ENCODE peak calls at places on chromosomes 16 and 17, in seven cellular contexts. K is ascending aorta, X is lower lobe of right lung, R is cardiac fibroblast, C is right lobe of liver, W is Caco-2, N is AG10803. Y is an unnamed sample.

GRCh38 chr17:76371656-76372628 is 12.5 kb upstream of the SPHK1 start:
- DNase-seq in K (no peak), C (no peak), X (no peak), N (peak; percentile 98), W (no peak), R (peak; percentile 100), Y (peak; percentile 92)

GRCh38 chr17:58643147-58643546 is 48.7 kb downstream of the TEX14 start:
- DNase-seq in C (no peak), X (no peak), R (peak; percentile 78), N (peak; percentile 57), W (no peak), K (no peak), Y (no peak)

GRCh38 chr16:57435838-57436237 is 11.3 kb downstream of the CIAPIN1 start:
- DNase-seq in C (no peak), N (no peak), W (no peak), K (no peak), R (no peak), X (no peak), Y (no peak)

GRCh38 chr17:48791128-48792032 is 25.6 kb downstream of the TTLL6 start:
- DNase-seq in C (peak; percentile 67), W (peak; percentile 97), N (peak; percentile 88), X (peak; percentile 62), R (peak; percentile 87), K (no peak), Y (peak; percentile 66)

GRCh38 chr16:76946879-76947278 is 244.1 kb upstream of the MON1B start:
- DNase-seq in K (no peak), N (peak; percentile 51), C (no peak), X (no peak), W (no peak), R (peak; percentile 86), Y (peak; percentile 57)

GRCh38 chr17:42673266-42673884 is 3.4 kb downstream of the PLEKHH3 start:
- DNase-seq in C (no peak), N (no peak), X (no peak), R (no peak), W (no peak), K (no peak), Y (no peak)

GRCh38 chr17:36509272-36509985 is 22.9 kb downstream of the ZNHIT3 start:
- DNase-seq in W (no peak), R (no peak), N (no peak), K (no peak), X (no peak), C (no peak), Y (no peak)

GRCh38 chr16:64657316-64658011 is 464.4 kb downstream of the CDH11 start:
- DNase-seq in X (no peak), W (no peak), C (no peak), R (peak; percentile 92), N (peak; percentile 58), K (no peak), Y (peak; percentile 16)

GRCh38 chr16:47234-47633 is 6.2 kb downstream of the POLR3K start:
- DNase-seq in K (no peak), X (no peak), R (no peak), C (no peak), N (no peak), W (no peak), Y (no peak)

DNA sequence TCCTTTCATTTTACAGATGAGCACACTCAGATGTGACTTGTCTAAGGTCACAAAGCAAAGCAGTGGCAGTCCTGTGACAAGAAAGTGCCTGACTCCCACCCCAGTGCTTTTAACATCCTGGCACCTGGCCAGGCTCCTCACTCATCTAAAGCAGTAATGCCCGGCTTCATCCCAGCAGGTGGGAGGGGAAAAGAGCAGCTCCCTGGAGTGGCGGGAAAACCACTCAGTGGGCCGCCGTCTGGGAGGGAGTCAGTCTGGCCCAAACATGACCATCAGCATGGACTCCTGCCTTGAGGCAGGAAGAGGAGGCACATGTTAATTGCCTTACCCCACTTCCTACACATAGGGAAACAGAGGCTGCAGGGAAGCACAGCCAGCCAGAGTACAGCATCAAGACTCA is 2.6 kb downstream of the PCGF2 start:
- DNase-seq in R (no peak), X (no peak), N (no peak), C (no peak), W (no peak), K (no peak), Y (no peak)
- H3K4me3 ChIP-seq in R (no peak overlapping the region), X (no peak overlapping the region), N (peak overlapping the region; percentile 86), C (no peak overlapping the region), W (no peak overlapping the region), K (no peak overlapping the region), Y (no peak overlapping the region)

DNA sequence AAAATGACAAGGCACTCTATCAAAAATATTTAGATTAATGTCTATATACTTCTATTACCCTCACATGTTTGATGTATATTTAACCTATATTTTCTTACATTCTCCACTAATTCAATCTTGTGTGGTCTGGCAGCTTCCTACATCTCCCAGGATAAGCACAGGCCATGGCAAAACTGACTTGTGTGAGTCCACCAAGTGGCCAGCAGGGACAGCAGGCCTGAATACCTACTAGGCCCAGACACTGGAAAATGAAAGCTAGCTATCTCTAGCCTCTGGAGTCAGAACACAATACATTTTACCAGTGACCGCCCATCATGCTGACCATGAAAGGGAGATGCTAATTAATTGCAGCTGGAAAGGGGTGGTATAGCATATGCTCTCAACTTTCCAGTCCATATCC is 132.3 kb downstream of the PCTP start:
- DNase-seq in W (peak; percentile 20), C (no peak), R (no peak), K (no peak), N (peak; percentile 0), X (no peak), Y (no peak)
- TF ChIP-seq CTCF in W (peak; percentile 18), C (no peak), R (no peak), K (no peak), N (no peak), X (no peak), Y (no peak)

GRCh38 chr17:78925662-78926555 is 722 bp upstream of the TIMP2 start:
- DNase-seq in N (peak; percentile 91), W (no peak), R (peak; percentile 83), C (peak; percentile 61), X (peak; percentile 83), K (peak; percentile 66), Y (peak; percentile 69)
- H3K4me3 ChIP-seq in N (peak overlapping the region; percentile 86), W (peak overlapping the region; percentile 80), R (peak overlapping the region; percentile 54), C (peak overlapping the region; percentile 29), X (peak overlapping the region; percentile 81), K (peak overlapping the region; percentile 98), Y (peak overlapping the region; percentile 97)

GRCh38 chr17:74752415-74752814 is 4.0 kb downstream of the NHERF1 start:
- DNase-seq in N (no peak), K (no peak), C (no peak), X (no peak), W (no peak), R (no peak), Y (no peak)

GRCh38 chr17:74752822-74753401 is 4.5 kb downstream of the NHERF1 start:
- DNase-seq in W (no peak), C (no peak), K (no peak), X (no peak), N (no peak), R (no peak), Y (no peak)

GRCh38 chr17:74755533-74755932 is 7.1 kb downstream of the NHERF1 start:
- DNase-seq in R (no peak), K (no peak), X (no peak), W (no peak), C (no peak), N (no peak), Y (no peak)

GRCh38 chr17:74756891-74757290 is 8.5 kb downstream of the NHERF1 start:
- DNase-seq in R (no peak), N (no peak), X (no peak), C (no peak), K (no peak), W (no peak), Y (no peak)

GRCh38 chr17:74754832-74755231 is 6.4 kb downstream of the NHERF1 start:
- DNase-seq in C (no peak), N (no peak), X (no peak), R (no peak), K (no peak), W (no peak), Y (no peak)
- TF ChIP-seq CTCF in C (no peak), N (no peak), X (no peak), R (no peak), K (no peak), W (no peak), Y (no peak)

Y was measured in AG09309.